ENCODE peak calls at places on chromosome 13, in eight cellular contexts. N is lower leg skin, K is uterus, F is A549, C is transverse colon, I is IMR-90, Q is stomach, J is tibial nerve. B is an unnamed sample.
A peak's percentile ranks its signal among the peaks of the same experiment; 100 is the strongest.

GRCh38 chr13:31045621-31046081 is 113.2 kb downstream of the TEX26 start:
- DNase-seq in K (peak; percentile 56), C (peak; percentile 83), J (no peak), Q (peak; percentile 69), F (peak; percentile 74), I (peak; percentile 97), N (peak; percentile 67), B (peak; percentile 90)

GRCh38 chr13:53343345-53343744 is 314.7 kb downstream of the OLFM4 start:
- DNase-seq in I (no peak), F (no peak), C (no peak), K (no peak), N (no peak), J (no peak), Q (no peak), B (no peak)

GRCh38 chr13:87622921-87623320 is 48.2 kb upstream of the SLITRK5 start:
- DNase-seq in Q (no peak), C (no peak), I (no peak), F (no peak), K (no peak), J (no peak), N (no peak), B (no peak)

GRCh38 chr13:46354143-46355087 is 32.6 kb downstream of the RUBCNL start:
- DNase-seq in F (peak; percentile 50), I (peak; percentile 88), K (no peak), C (no peak), N (no peak), J (no peak), Q (no peak), B (peak; percentile 88)

GRCh38 chr13:43464578-43465264 is 322.1 kb downstream of the ENOX1 start:
- DNase-seq in N (no peak), Q (no peak), I (no peak), C (no peak), F (no peak), J (no peak), K (no peak), B (no peak)

GRCh38 chr13:27425918-27426630 is 1.7 kb downstream of the GTF3A start:
- DNase-seq in F (peak; percentile 51), N (peak; percentile 83), Q (peak; percentile 82), J (peak; percentile 68), K (peak; percentile 39), C (peak; percentile 88), I (peak; percentile 69), B (peak; percentile 97)

GRCh38 chr13:106649495-106649894 is 81.6 kb upstream of the ARGLU1 start:
- DNase-seq in I (peak; percentile 22), F (no peak), C (peak; percentile 56), Q (peak; percentile 72), K (no peak), J (no peak), N (no peak), B (no peak)

GRCh38 chr13:94305463-94305862 is 174.0 kb downstream of the DCT start:
- DNase-seq in K (no peak), Q (no peak), F (no peak), I (peak; percentile 90), C (no peak), N (no peak), J (peak; percentile 39), B (no peak)

GRCh38 chr13:46551410-46552301 is 1.3 kb upstream of the LRCH1 start:
- DNase-seq in K (peak; percentile 78), F (peak; percentile 51), C (peak; percentile 88), I (peak; percentile 75), J (peak; percentile 86), Q (peak; percentile 87), N (peak; percentile 59), B (peak; percentile 85)

GRCh38 chr13:44191504-44192171 is 182.0 kb upstream of the SERP2 start:
- DNase-seq in K (peak; percentile 42), I (peak; percentile 70), Q (peak; percentile 43), F (no peak), C (peak; percentile 42), N (peak; percentile 69), J (peak; percentile 77), B (peak; percentile 70)

GRCh38 chr13:18212873-18213272 is 968.8 kb downstream of the TUBA3C start:
- DNase-seq in K (no peak), N (peak; percentile 43), Q (no peak), F (no peak), C (no peak), J (peak; percentile 52), I (peak; percentile 1), B (no peak)

GRCh38 chr13:34627905-34628682 is 314.0 kb upstream of the NBEA start:
- DNase-seq in Q (no peak), C (no peak), F (no peak), J (no peak), N (no peak), K (no peak), I (no peak), B (no peak)

GRCh38 chr13:64538711-64539110 is 2691.4 kb downstream of the PCDH9 start:
- DNase-seq in N (no peak), K (no peak), F (no peak), Q (no peak), J (no peak), I (peak; percentile 13), C (no peak), B (no peak)

GRCh38 chr13:99265823-99266426 is 7.7 kb upstream of the GPR18 start:
- DNase-seq in K (no peak), Q (no peak), J (no peak), F (peak; percentile 18), N (no peak), C (no peak), I (peak; percentile 63), B (peak; percentile 60)

GRCh38 chr13:36858285-36858684 is 39.3 kb downstream of the RFXAP start:
- DNase-seq in C (no peak), F (peak; percentile 7), N (no peak), I (peak; percentile 65), J (peak; percentile 8), K (no peak), Q (no peak), B (peak; percentile 63)

DNA sequence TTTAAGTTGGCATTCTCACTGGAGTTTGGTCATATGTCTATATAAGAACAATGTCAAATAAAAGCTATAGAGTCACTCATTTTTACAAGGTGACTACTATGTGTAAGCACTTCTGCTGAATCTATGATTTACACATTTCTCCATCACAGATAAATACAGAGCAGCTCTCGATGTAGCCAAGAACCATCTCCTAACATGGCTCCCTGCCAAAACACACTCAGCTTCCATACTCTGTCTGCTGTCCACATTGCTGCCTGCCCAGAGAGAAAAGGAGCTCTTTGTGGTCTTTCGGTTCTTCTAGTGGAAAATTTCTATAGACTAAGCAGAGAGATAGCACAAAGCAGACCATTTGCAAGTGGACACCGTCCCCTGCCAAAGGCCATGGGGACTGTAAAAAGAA is 190.9 kb upstream of the KLF12 start:
- DNase-seq in N (no peak), Q (no peak), I (peak; percentile 87), F (no peak), J (peak; percentile 9), K (no peak), C (no peak), B (no peak)
- H3K4me3 ChIP-seq in N (no peak overlapping the region), Q (no peak overlapping the region), I (no peak overlapping the region), F (no peak overlapping the region), J (no peak overlapping the region), K (no peak overlapping the region), C (no peak overlapping the region), B (no peak overlapping the region)

DNA sequence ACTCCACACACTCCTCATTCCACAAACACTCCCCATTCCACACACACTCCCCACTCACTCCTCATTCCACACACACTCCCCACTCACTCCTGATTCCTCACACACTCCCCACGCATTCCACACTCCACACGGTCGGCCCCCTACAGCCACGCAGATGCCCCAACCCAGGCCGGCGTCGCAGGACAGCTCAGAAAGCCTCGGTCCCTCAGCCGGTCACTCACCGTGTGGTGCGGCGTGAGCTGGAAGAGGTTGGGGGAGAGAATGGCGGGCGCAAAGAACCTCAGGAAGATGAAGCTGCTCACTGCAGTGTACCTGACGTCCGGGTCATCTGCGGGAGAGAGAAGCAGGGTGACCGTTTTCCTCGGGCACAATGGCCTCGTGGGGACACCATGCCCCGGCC is 39.0 kb upstream of the C13orf46 start:
- DNase-seq in F (no peak), C (no peak), K (no peak), N (no peak), J (no peak), I (no peak), Q (no peak), B (no peak)
- TF ChIP-seq POLR2A in F (no peak), C (no peak), K (no peak), N (no peak), J (no peak), I (no peak), Q (no peak), B (no peak)

GRCh38 chr13:79915386-79915785 is 425.5 kb downstream of the SPRY2 start:
- DNase-seq in I (no peak), F (no peak), C (no peak), K (no peak), J (no peak), Q (no peak), N (no peak), B (no peak)

GRCh38 chr13:79913141-79913827 is 427.6 kb downstream of the SPRY2 start:
- DNase-seq in C (no peak), N (no peak), Q (no peak), K (no peak), F (no peak), I (no peak), J (no peak), B (no peak)

GRCh38 chr13:79917628-79918027 is 423.3 kb downstream of the SPRY2 start:
- DNase-seq in Q (no peak), I (no peak), J (no peak), N (no peak), F (no peak), K (no peak), C (no peak), B (peak; percentile 14)

GRCh38 chr13:79918620-79919019 is 422.3 kb downstream of the SPRY2 start:
- DNase-seq in J (no peak), I (no peak), Q (no peak), N (no peak), F (no peak), C (no peak), K (no peak), B (no peak)

GRCh38 chr13:79919109-79919508 is 421.8 kb downstream of the SPRY2 start:
- DNase-seq in K (no peak), C (no peak), J (no peak), F (no peak), Q (no peak), N (no peak), I (no peak), B (no peak)
- H3K4me3 ChIP-seq in K (no peak overlapping the region), C (no peak overlapping the region), J (no peak overlapping the region), F (no peak overlapping the region), Q (no peak overlapping the region), N (no peak overlapping the region), I (no peak overlapping the region), B (no peak overlapping the region)

GRCh38 chr13:28655566-28655965 is 3.4 kb upstream of the POMP start:
- DNase-seq in K (no peak), J (no peak), Q (no peak), F (no peak), N (no peak), C (no peak), I (peak; percentile 80), B (no peak)

GRCh38 chr13:28659611-28659970 is 661 bp downstream of the POMP start:
- DNase-seq in N (no peak), J (no peak), I (peak; percentile 75), C (no peak), K (no peak), F (no peak), Q (no peak), B (peak; percentile 60)

GRCh38 chr13:28657784-28658538 is 969 bp upstream of the POMP start:
- DNase-seq in F (no peak), Q (no peak), K (no peak), J (no peak), N (no peak), I (peak; percentile 58), C (no peak), B (peak; percentile 62)

GRCh38 chr13:28658539-28658795 is 463 bp upstream of the POMP start:
- DNase-seq in N (no peak), C (no peak), F (no peak), I (no peak), J (no peak), K (no peak), Q (no peak), B (peak; percentile 52)

GRCh38 chr13:28658796-28659610 is at the start of gene POMP:
- DNase-seq in F (peak; percentile 67), Q (peak; percentile 93), J (peak; percentile 90), I (peak; percentile 95), K (peak; percentile 91), C (peak; percentile 94), N (peak; percentile 88), B (peak; percentile 97)
- TF ChIP-seq POLR2A in F (peak; percentile 90), Q (peak; percentile 93), J (peak; percentile 96), I (peak; percentile 97), K (peak; percentile 93), C (peak; percentile 96), N (no peak), B (peak; percentile 98)